ENCODE peak calls at places on chromosomes 6 and 20, in seven cellular contexts. S, M, Z, B, L, R and Q are unnamed samples.
A peak's percentile ranks its signal among the peaks of the same experiment; 100 is the strongest.

GRCh38 chr6:137182654-137183073 is 9.2 kb upstream of the IL22RA2 start:
- DNase-seq in R (no peak), B (no peak), L (no peak), M (no peak), Z (no peak), S (no peak), Q (no peak)

GRCh38 chr20:63639093-63639860 is 12.4 kb upstream of the GMEB2 start:
- DNase-seq in B (no peak), R (no peak), Z (no peak), L (no peak), S (peak; percentile 77), M (peak; percentile 56), Q (no peak)

GRCh38 chr6:169943521-169944337 is 192.3 kb downstream of the ERMARD start:
- DNase-seq in M (no peak), S (no peak), B (no peak), R (no peak), Z (no peak), L (no peak), Q (no peak)

GRCh38 chr6:91678679-91679078 is 1091.8 kb upstream of the MAP3K7 start:
- DNase-seq in L (no peak), M (no peak), Z (no peak), R (no peak), S (no peak), B (no peak), Q (no peak)

GRCh38 chr20:51360451-51361230 is 181.9 kb downstream of the NFATC2 start:
- DNase-seq in R (peak; percentile 98), S (no peak), Z (peak; percentile 100), L (no peak), M (no peak), B (peak; percentile 96), Q (peak; percentile 99)

GRCh38 chr6:106197441-106197840 is 111.3 kb downstream of the PRDM1 start:
- DNase-seq in S (no peak), R (no peak), B (no peak), L (no peak), Z (no peak), M (no peak), Q (no peak)

GRCh38 chr6:16316741-16317251 is 78.4 kb downstream of the GMPR start:
- DNase-seq in R (peak; percentile 48), S (peak; percentile 52), Z (peak; percentile 89), B (no peak), M (no peak), L (no peak), Q (no peak)

GRCh38 chr6:46323312-46323965 is 152.7 kb upstream of the ENPP5 start:
- DNase-seq in R (peak; percentile 92), B (no peak), L (no peak), M (no peak), Z (peak; percentile 67), S (no peak), Q (peak; percentile 70)

GRCh38 chr6:20404641-20405032 is 3.0 kb downstream of the E2F3 start:
- DNase-seq in B (no peak), M (peak; percentile 27), R (peak; percentile 74), L (peak; percentile 12), S (peak; percentile 88), Z (peak; percentile 81), Q (no peak)

GRCh38 chr6:141402489-141402888 is 730.2 kb upstream of the GJE1 start:
- DNase-seq in L (no peak), B (no peak), Z (no peak), R (no peak), S (no peak), M (no peak), Q (no peak)

GRCh38 chr6:167686204-167686893 is 140.4 kb upstream of the AFDN start:
- DNase-seq in B (no peak), Z (no peak), R (no peak), S (no peak), L (no peak), M (no peak), Q (no peak)

GRCh38 chr20:49821381-49821780 is 8.8 kb downstream of the SLC9A8 start:
- DNase-seq in B (no peak), L (no peak), Z (no peak), S (no peak), R (no peak), M (no peak), Q (no peak)

GRCh38 chr20:49823152-49823847 is 10.7 kb downstream of the SLC9A8 start:
- DNase-seq in S (peak; percentile 68), L (no peak), B (no peak), R (no peak), Z (no peak), M (no peak), Q (no peak)

GRCh38 chr20:49819702-49820101 is 7.1 kb downstream of the SLC9A8 start:
- DNase-seq in L (no peak), M (no peak), Z (no peak), R (no peak), S (no peak), B (no peak), Q (no peak)

GRCh38 chr20:49821850-49822249 is 9.2 kb downstream of the SLC9A8 start:
- DNase-seq in S (no peak), Z (peak; percentile 71), L (no peak), M (no peak), B (no peak), R (peak; percentile 62), Q (peak; percentile 14)

DNA sequence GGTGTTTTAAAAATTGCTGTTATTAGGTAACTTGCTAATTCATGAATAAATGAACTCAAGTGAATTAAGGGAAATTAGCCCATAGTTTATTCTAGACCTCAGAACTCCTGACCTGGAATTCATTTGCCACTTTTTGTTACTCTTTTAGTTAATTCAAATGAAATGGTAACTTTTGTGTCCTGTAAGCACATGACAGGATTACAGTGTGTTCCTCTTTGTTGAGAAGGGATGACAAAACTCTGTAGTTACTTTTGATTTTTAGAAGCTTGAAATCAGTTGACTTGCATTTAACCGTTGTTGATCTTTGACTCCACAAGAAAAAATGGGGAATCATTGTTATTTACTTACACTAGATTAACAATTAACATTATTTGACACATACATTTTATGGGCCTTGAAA is 6.2 kb downstream of the SLC9A8 start:
- DNase-seq in S (no peak), M (no peak), B (no peak), Z (no peak), R (no peak), L (no peak), Q (no peak)
- H3K4me3 ChIP-seq in S (no peak overlapping the region), M (no peak overlapping the region), B (no peak overlapping the region), Z (no peak overlapping the region), R (no peak overlapping the region), L (no peak overlapping the region), Q (no peak overlapping the region)

GRCh38 chr20:1964061-1964460 is 29.8 kb downstream of the PDYN start:
- DNase-seq in S (no peak), Z (no peak), R (no peak), L (no peak), M (no peak), B (no peak), Q (no peak)

GRCh38 chr20:1961374-1961773 is 32.5 kb downstream of the PDYN start:
- DNase-seq in Z (no peak), L (no peak), R (no peak), S (no peak), M (no peak), B (no peak), Q (no peak)

GRCh38 chr20:1968958-1969357 is 24.9 kb downstream of the PDYN start:
- DNase-seq in Z (no peak), B (no peak), L (no peak), S (no peak), M (no peak), R (no peak), Q (no peak)

GRCh38 chr20:1965520-1966278 is 28.2 kb downstream of the PDYN start:
- DNase-seq in M (peak; percentile 69), L (peak; percentile 74), S (peak; percentile 78), R (peak; percentile 64), Z (peak; percentile 54), B (peak; percentile 16), Q (no peak)

DNA sequence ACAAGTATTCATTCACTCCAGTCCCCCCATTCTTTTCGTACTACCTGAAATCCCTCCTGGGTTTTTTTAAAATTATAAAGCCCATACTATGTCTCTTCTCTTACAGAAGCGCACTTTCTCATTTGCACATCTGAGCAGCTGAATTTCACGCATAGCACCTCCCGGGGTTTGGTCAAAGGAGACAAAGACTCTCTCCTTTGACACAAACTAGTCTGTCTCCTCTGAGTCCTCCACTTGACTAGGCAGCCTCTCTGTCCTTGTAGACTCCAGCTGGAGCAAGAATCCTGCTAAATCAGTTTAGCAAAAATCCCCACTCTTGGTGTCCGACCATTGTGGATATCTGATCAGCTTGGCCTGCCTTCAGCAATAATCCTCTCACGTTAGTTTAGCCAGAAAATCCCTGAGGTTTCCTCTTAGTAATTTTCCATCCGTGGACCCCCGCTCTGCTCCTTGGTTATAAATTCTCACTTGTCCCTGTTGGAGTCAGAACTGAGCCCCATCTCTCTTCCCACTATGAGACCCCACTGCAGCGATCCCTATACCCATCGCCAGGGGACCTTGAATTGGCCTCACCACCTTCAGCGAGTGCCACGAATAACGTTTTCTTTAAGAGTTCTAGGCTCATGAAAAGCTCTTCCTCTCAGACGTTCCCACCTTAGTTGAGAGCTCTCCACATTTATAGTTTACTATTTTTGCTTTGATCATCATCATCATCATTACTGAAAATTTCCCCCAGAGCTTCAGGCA is 29.0 kb downstream of the PDYN start:
- DNase-seq in S (no peak), Z (no peak), L (no peak), B (no peak), R (no peak), M (no peak), Q (no peak)
- H3K4me3 ChIP-seq in S (no peak overlapping the region), Z (no peak overlapping the region), L (no peak overlapping the region), B (no peak overlapping the region), R (no peak overlapping the region), M (peak overlapping the region; percentile 33), Q (peak overlapping the region; percentile 24)

DNA sequence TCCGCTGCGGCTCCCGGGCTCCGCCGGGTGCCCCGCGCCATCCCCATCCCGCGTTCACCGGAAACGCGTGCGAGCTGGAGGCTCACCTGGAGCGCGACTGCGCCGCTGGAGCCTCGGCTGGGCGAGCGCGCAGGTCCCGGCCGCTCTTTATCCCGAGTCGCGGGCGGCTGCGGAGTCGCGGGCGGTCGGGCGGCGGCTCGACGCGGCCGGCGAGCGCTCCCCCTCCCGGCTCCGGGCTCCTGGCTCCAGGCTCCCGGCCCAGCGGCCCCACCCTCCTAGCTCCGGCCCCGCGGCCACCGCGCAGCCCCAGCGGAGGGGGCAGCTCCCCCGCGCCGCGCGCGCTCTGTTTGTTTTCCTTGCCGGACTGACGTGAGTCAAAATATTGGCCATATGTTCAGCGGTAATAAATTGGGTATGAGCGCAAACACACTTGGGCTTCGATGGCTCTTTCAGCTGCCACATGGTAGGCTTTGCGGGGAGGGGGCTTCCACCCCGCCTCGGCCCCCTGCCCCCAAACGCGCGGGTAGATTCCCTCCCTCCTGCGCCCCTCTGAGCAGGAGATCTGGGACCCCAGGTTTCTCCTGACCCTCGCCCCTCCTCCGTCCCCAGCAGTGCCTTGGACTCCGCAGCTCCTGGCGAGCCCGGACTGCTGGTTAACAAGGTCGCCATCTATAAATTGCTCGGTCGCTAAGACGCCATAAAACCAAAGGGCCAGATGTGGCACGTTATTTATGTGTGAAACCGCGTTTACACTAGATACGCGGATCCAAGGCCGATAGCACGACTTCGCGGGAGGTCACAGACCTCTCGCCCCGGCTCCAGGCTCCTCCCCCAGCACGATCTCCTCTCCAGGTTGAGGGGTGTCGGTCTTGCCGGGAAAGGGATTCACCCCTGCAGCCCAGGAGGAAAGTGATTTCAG is 8.9 kb upstream of the NKX2-2 start:
- DNase-seq in Z (no peak), R (no peak), S (no peak), B (no peak), L (no peak), M (no peak), Q (no peak)
- H3K4me3 ChIP-seq in Z (no peak overlapping the region), R (no peak overlapping the region), S (no peak overlapping the region), B (no peak overlapping the region), L (peak overlapping the region; percentile 68), M (peak overlapping the region; percentile 12), Q (no peak overlapping the region)

DNA sequence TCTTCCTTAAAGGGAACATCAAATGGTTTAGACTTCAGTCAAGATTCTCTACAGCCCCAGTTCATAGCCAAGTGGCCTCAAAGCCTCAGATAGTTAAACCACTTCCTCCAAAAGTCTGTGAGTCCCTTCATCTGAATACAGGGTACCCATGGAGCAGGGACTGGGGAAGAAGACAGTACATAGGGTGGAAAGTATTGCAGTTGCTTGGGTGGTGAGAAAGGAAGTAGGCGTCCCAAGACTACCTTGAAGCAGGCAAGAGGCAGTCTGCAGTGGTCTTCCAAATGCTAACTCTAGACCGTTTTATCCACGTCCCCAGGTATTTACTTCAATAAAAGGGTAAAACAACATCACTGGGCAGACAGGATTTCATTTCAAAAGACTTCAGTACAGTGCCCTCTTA is 2.0 kb downstream of the FYN start:
- DNase-seq in L (no peak), Z (no peak), B (no peak), R (no peak), S (peak; percentile 56), M (no peak), Q (no peak)
- H3K4me3 ChIP-seq in L (peak overlapping the region; percentile 98), Z (peak overlapping the region; percentile 18), B (peak overlapping the region; percentile 76), R (peak overlapping the region; percentile 77), S (peak overlapping the region; percentile 76), M (peak overlapping the region; percentile 84), Q (peak overlapping the region; percentile 83)